ENCODE peak calls at places on chromosomes 3 and 15, in five cellular contexts. One of them, this sample, is unnamed.

GRCh38 chr3:10286596-10287295 is 6.0 kb downstream of the GHRL start:
- DNase-seq in NCI-H2081: peak; percentile 56
- DNase-seq in brain microvascular endothelial cell: peak; percentile 46
- DNase-seq in COR-L47: no peak
- DNase-seq in left ventricle myocardium inferior: no peak
- DNase-seq in this sample: peak; percentile 72

GRCh38 chr3:79564192-79564591 is 203.6 kb downstream of the ROBO1 start:
- DNase-seq in brain microvascular endothelial cell: no peak
- DNase-seq in left ventricle myocardium inferior: no peak
- DNase-seq in NCI-H2081: no peak
- DNase-seq in COR-L47: no peak
- DNase-seq in this sample: no peak

GRCh38 chr15:63946524-63947065 is 99.7 kb downstream of the DAPK2 start:
- DNase-seq in COR-L47: no peak
- DNase-seq in brain microvascular endothelial cell: no peak
- DNase-seq in NCI-H2081: no peak
- DNase-seq in left ventricle myocardium inferior: no peak
- DNase-seq in this sample: no peak

GRCh38 chr3:110272525-110272924 is 799.1 kb upstream of the NECTIN3 start:
- DNase-seq in COR-L47: no peak
- DNase-seq in brain microvascular endothelial cell: no peak
- DNase-seq in NCI-H2081: no peak
- DNase-seq in left ventricle myocardium inferior: no peak
- DNase-seq in this sample: no peak

GRCh38 chr3:10437995-10438901 is 67.1 kb downstream of the ATP2B2 start:
- DNase-seq in left ventricle myocardium inferior: no peak
- DNase-seq in brain microvascular endothelial cell: peak; percentile 96
- DNase-seq in COR-L47: no peak
- DNase-seq in NCI-H2081: no peak
- DNase-seq in this sample: no peak

GRCh38 chr3:160735801-160736200 is 20.2 kb upstream of the PPM1L start:
- DNase-seq in brain microvascular endothelial cell: no peak
- DNase-seq in COR-L47: peak; percentile 64
- DNase-seq in left ventricle myocardium inferior: no peak
- DNase-seq in NCI-H2081: peak; percentile 94
- DNase-seq in this sample: peak; percentile 90

GRCh38 chr3:39718674-39719595 is 90.5 kb upstream of the MYRIP start:
- DNase-seq in NCI-H2081: no peak
- DNase-seq in left ventricle myocardium inferior: no peak
- DNase-seq in brain microvascular endothelial cell: no peak
- DNase-seq in COR-L47: no peak
- DNase-seq in this sample: no peak

GRCh38 chr3:72271215-72271614 is 486.3 kb upstream of the PROK2 start:
- DNase-seq in COR-L47: no peak
- DNase-seq in left ventricle myocardium inferior: no peak
- DNase-seq in NCI-H2081: no peak
- DNase-seq in brain microvascular endothelial cell: no peak
- DNase-seq in this sample: no peak

GRCh38 chr3:33440328-33440577 is at the start of gene UBP1:
- DNase-seq in NCI-H2081: no peak
- DNase-seq in brain microvascular endothelial cell: no peak
- DNase-seq in left ventricle myocardium inferior: peak; percentile 100
- DNase-seq in COR-L47: no peak
- DNase-seq in this sample: no peak

GRCh38 chr15:43872416-43873020 is 45.7 kb downstream of the WDR76 start:
- DNase-seq in NCI-H2081: peak; percentile 59
- DNase-seq in brain microvascular endothelial cell: peak; percentile 76
- DNase-seq in COR-L47: peak; percentile 59
- DNase-seq in left ventricle myocardium inferior: no peak
- DNase-seq in this sample: peak; percentile 5

GRCh38 chr15:60703196-60703933 is 224.4 kb upstream of the ICE2 start:
- DNase-seq in left ventricle myocardium inferior: no peak
- DNase-seq in brain microvascular endothelial cell: no peak
- DNase-seq in COR-L47: no peak
- DNase-seq in NCI-H2081: no peak
- DNase-seq in this sample: no peak

GRCh38 chr15:44227584-44227983 is 32.5 kb upstream of the FRMD5 start:
- DNase-seq in left ventricle myocardium inferior: no peak
- DNase-seq in brain microvascular endothelial cell: no peak
- DNase-seq in COR-L47: no peak
- DNase-seq in NCI-H2081: no peak
- DNase-seq in this sample: no peak